ENCODE peak calls at places on chromosome 2, in ten cellular contexts. M, W, I, L, E, F, K, P, J and Q are unnamed samples. For H3K4me1, the result is how much of the 10 kb centered on the place peaks cover.

GRCh38 chr2:235511187-235511661 is 17.4 kb downstream of the AGAP1 start:
- DNase-seq in M (no peak), W (no peak), I (no peak), L (no peak), E (no peak), F (peak), K (no peak), P (peak), J (no peak), Q (no peak)

GRCh38 chr2:136072616-136073015 is 45.3 kb downstream of the CXCR4 start:
- DNase-seq in M (no peak), W (no peak), I (no peak), L (no peak), E (no peak), F (no peak), K (no peak), P (peak), J (no peak), Q (no peak)

GRCh38 chr2:2180446-2180845 is 150.6 kb downstream of the MYT1L start:
- DNase-seq in M (no peak), W (no peak), I (no peak), L (no peak), E (no peak), F (no peak), K (no peak), P (no peak), J (no peak), Q (no peak)

GRCh38 chr2:60042023-60042422 is 511.4 kb downstream of the BCL11A start:
- DNase-seq in M (no peak), W (no peak), I (no peak), L (no peak), E (no peak), F (no peak), K (no peak), P (no peak), J (no peak), Q (no peak)

GRCh38 chr2:20592106-20593071 is 58.5 kb downstream of the HS1BP3 start:
- DNase-seq in M (peak), W (peak), I (peak), L (no peak), E (peak), F (no peak), K (peak), P (no peak), J (no peak), Q (no peak)

GRCh38 chr2:238322001-238322411 is 1.7 kb downstream of the TRAF3IP1 start:
- DNase-seq in M (no peak), W (no peak), I (peak), L (no peak), E (no peak), F (no peak), K (peak), P (no peak), J (no peak), Q (no peak)

GRCh38 chr2:231297108-231297908 is 98.2 kb upstream of the B3GNT7 start:
- DNase-seq in M (no peak), W (peak), I (peak), L (peak), E (no peak), F (peak), K (peak), P (peak), J (peak), Q (peak)

GRCh38 chr2:88265352-88265960 is 95.3 kb downstream of the THNSL2 start:
- DNase-seq in M (no peak), W (no peak), I (no peak), L (no peak), E (no peak), F (peak), K (no peak), P (no peak), J (no peak), Q (no peak)

GRCh38 chr2:95138702-95139101 is 17.1 kb upstream of the MRPS5 start:
- DNase-seq in M (no peak), W (no peak), I (no peak), L (no peak), E (no peak), F (no peak), K (no peak), P (no peak), J (no peak), Q (no peak)

GRCh38 chr2:170144758-170145157 is 33.2 kb upstream of the MYO3B start:
- DNase-seq in M (no peak), W (no peak), I (no peak), L (no peak), E (no peak), F (no peak), K (no peak), P (peak), J (no peak), Q (no peak)

GRCh38 chr2:111662039-111662740 is 221.8 kb downstream of the ANAPC1 start:
- DNase-seq in M (no peak), W (no peak), I (no peak), L (no peak), E (no peak), F (peak), K (no peak), P (no peak), J (no peak), Q (no peak)

GRCh38 chr2:200966770-200967169 is 3.3 kb upstream of the ORC2 start:
- DNase-seq in M (no peak), W (no peak), I (no peak), L (no peak), E (no peak), F (peak), K (no peak), P (no peak), J (no peak), Q (peak)

GRCh38 chr2:239313251-239313650 is 87.6 kb downstream of the HDAC4 start:
- DNase-seq in M (peak), W (no peak), I (peak), L (no peak), E (peak), F (no peak), K (peak), P (no peak), J (no peak), Q (no peak)

GRCh38 chr2:239025081-239025801 is 177.4 kb downstream of the TWIST2 start:
- DNase-seq in M (no peak), W (no peak), I (peak), L (no peak), E (peak), F (peak), K (no peak), P (no peak), J (no peak), Q (no peak)

GRCh38 chr2:234300932-234301823 is 195.7 kb downstream of the ARL4C start:
- DNase-seq in M (no peak), W (no peak), I (no peak), L (no peak), E (no peak), F (no peak), K (no peak), P (no peak), J (no peak), Q (no peak)

GRCh38 chr2:128306081-128306930 is 12.4 kb downstream of the HS6ST1 start:
- DNase-seq in M (peak), W (peak), I (peak), L (peak), E (peak), F (peak), K (peak), P (peak), J (peak), Q (peak)

GRCh38 chr2:57373530-57373929 is 673.1 kb upstream of the VRK2 start:
- DNase-seq in M (no peak), W (no peak), I (no peak), L (no peak), E (no peak), F (peak), K (no peak), P (no peak), J (no peak), Q (no peak)

GRCh38 chr2:220586980-220587549 is 959.6 kb downstream of the SLC4A3 start:
- DNase-seq in M (no peak), W (no peak), I (no peak), L (no peak), E (no peak), F (peak), K (no peak), P (no peak), J (no peak), Q (no peak)

GRCh38 chr2:204705243-204705971 is 160.1 kb downstream of the PARD3B start:
- DNase-seq in M (no peak), W (no peak), I (no peak), L (no peak), E (no peak), F (peak), K (no peak), P (peak), J (no peak), Q (no peak)

GRCh38 chr2:65382776-65383357 is 49.5 kb downstream of the SPRED2 start:
- DNase-seq in M (peak), W (peak), I (peak), L (no peak), E (peak), F (peak), K (peak), P (peak), J (peak), Q (peak)

GRCh38 chr2:12852135-12852534 is 135.4 kb downstream of the TRIB2 start:
- DNase-seq in M (no peak), W (no peak), I (no peak), L (no peak), E (no peak), F (no peak), K (no peak), P (no peak), J (no peak), Q (no peak)

GRCh38 chr2:36727586-36727985 is 31.1 kb downstream of the VIT start:
- DNase-seq in M (no peak), W (no peak), I (no peak), L (no peak), E (no peak), F (no peak), K (no peak), P (no peak), J (no peak), Q (no peak)

GRCh38 chr2:145980318-145980717 is 1460.4 kb upstream of the ZEB2 start:
- DNase-seq in M (no peak), W (no peak), I (no peak), L (no peak), E (no peak), F (no peak), K (no peak), P (no peak), J (no peak), Q (no peak)

GRCh38 chr2:236176951-236177350 is 8.8 kb upstream of the GBX2 start:
- DNase-seq in M (no peak), W (no peak), I (peak), L (no peak), E (no peak), F (no peak), K (no peak), P (no peak), J (no peak), Q (no peak)

DNA sequence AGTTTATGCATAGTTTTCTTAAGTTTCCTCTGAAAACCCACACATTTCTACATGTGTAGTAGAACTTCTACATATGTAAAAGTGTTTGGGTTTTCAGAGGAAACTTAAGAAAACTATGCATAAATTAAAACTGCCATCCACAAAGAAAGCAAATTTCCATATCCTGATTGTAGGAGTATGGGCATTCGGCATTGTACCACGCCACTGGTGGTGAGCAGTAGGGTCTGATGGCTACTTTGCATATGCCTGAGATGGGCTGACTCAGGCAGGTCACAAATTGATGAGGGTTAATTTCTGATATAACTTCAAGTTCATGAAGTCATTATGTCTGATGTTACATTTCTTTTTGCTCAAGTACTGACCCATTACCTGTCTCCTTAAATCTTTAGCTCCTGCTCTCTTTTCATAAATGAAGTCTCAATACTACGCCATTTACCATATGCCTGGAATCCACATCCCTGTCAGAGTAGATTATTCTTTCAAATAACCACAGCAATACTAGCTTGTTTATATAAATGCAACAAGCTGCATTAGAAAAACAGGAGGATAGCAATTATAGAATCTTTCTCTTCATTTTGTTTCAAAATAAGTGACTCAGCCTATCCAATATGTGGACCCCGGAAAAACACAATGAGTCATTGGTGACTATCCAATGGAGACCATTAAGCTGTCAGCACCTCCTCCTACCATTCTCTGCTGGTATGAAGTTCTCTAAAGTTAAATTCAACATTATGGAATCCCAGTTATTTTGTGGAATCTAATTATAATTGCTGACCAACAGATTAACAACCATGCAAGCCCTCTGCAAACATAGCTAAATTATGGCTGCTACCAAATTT is 355.2 kb upstream of the UBE2E3 start:
- DNase-seq in M (no peak), W (no peak), I (no peak), L (no peak), E (no peak), F (peak), K (no peak), P (no peak), J (no peak), Q (no peak)
- H3K27ac ChIP-seq in M (no peak), W (no peak), I (no peak), L (no peak), E (no peak), F (no peak), K (no peak), P (no peak), J (no peak), Q (no peak)

DNA sequence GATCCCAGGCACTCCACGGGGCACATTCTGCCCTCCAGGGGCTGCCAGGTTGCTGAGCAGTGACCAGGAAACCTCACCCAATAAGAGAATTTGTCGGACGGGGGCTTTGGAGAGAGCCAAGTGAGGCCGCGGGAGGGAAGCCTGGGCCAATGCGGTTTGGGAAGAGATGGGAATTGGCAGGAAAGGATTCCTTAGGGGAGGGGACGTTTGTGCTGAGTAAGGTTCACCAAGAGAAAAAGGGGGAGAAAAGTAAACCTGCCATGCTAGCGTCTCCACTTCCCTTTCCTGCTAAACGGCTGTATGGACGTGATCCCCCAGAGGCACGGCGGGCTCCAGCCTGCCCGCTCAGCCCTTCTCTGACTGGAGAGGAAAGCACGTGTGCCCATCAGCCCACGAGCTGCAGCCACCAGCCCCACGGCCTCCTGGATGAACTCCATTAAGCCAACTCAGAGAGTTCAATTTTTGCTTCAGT is 194.4 kb upstream of the ID2 start:
- DNase-seq in M (no peak), W (no peak), I (peak), L (peak), E (peak), F (no peak), K (no peak), P (no peak), J (no peak), Q (no peak)
- H3K4me3 ChIP-seq in M (no peak), W (no peak), I (no peak), L (no peak), E (no peak), F (no peak), K (peak), P (no peak), J (no peak), Q (no peak)

GRCh38 chr2:217901826-217902225 is 101.0 kb downstream of the TNS1 start:
- DNase-seq in M (no peak), W (peak), I (peak), L (no peak), E (peak), F (peak), K (no peak), P (peak), J (peak), Q (no peak)
- H3K4me1 ChIP-seq in M (half or more), W (half or more), I (half or more), L (under half), E (half or more), F (under half), K (half or more), P (half or more), J (half or more), Q (under half)

GRCh38 chr2:109455731-109456691 is 157.8 kb downstream of the SEPTIN10 start:
- DNase-seq in M (no peak), W (no peak), I (peak), L (no peak), E (peak), F (no peak), K (no peak), P (peak), J (no peak), Q (no peak)
- H3K27ac ChIP-seq in M (no peak), W (no peak), I (no peak), L (no peak), E (peak), F (no peak), K (no peak), P (peak), J (no peak), Q (no peak)

GRCh38 chr2:101473911-101474751 is 781 bp downstream of the RFX8 start:
- DNase-seq in M (no peak), W (peak), I (peak), L (peak), E (peak), F (peak), K (peak), P (peak), J (peak), Q (no peak)
- H3K4me3 ChIP-seq in M (peak), W (peak), I (peak), L (peak), E (peak), F (peak), K (peak), P (peak), J (peak), Q (no peak)

GRCh38 chr2:62304429-62305417 is 108.8 kb downstream of the B3GNT2 start:
- DNase-seq in M (peak), W (peak), I (no peak), L (peak), E (peak), F (peak), K (peak), P (peak), J (peak), Q (no peak)

GRCh38 chr2:62303818-62304217 is 107.9 kb downstream of the B3GNT2 start:
- DNase-seq in M (no peak), W (no peak), I (no peak), L (no peak), E (no peak), F (no peak), K (no peak), P (no peak), J (no peak), Q (no peak)

GRCh38 chr2:62305421-62306176 is 109.7 kb downstream of the B3GNT2 start:
- DNase-seq in M (no peak), W (no peak), I (no peak), L (no peak), E (no peak), F (no peak), K (no peak), P (peak), J (no peak), Q (no peak)

GRCh38 chr2:62300925-62301324 is 105.0 kb downstream of the B3GNT2 start:
- DNase-seq in M (no peak), W (no peak), I (no peak), L (no peak), E (no peak), F (no peak), K (no peak), P (no peak), J (no peak), Q (no peak)

DNA sequence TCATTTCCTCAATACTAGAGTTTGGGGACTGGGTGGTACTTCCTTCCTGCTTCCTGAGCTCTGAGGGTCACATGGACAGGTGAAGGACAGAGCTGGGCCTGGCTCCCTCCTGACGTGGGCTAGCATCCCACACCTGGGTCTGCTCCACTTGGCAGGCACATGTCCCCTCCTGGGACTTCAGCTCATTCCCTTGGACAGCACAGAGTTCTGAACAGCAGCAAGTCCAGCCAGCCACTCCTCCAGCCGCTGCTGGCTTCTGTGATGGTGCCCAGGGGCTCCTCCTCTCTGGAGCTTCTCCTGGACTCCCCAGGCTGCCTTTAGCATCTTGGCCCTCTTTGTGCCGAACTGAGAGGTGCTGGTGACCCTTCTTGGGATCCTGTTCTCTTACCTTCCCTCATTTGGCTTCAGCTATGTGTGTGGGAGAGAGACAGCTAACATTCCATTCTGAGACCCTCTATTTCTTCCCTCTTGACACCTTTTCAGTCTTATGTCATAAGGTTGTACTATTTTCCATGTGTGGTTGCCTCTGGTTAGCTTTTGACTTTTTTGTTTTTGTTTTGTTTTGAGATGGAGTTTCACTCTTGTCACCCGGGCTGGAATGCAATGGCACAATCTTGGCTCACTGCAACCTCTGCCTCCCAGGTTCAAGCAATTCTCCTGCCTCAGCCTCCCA is 107.0 kb downstream of the B3GNT2 start:
- DNase-seq in M (no peak), W (no peak), I (no peak), L (no peak), E (no peak), F (no peak), K (no peak), P (no peak), J (no peak), Q (no peak)
- H3K4me1 ChIP-seq in M (under half), W (under half), I (under half), L (under half), E (under half), F (under half), K (under half), P (under half), J (under half), Q (under half)

DNA sequence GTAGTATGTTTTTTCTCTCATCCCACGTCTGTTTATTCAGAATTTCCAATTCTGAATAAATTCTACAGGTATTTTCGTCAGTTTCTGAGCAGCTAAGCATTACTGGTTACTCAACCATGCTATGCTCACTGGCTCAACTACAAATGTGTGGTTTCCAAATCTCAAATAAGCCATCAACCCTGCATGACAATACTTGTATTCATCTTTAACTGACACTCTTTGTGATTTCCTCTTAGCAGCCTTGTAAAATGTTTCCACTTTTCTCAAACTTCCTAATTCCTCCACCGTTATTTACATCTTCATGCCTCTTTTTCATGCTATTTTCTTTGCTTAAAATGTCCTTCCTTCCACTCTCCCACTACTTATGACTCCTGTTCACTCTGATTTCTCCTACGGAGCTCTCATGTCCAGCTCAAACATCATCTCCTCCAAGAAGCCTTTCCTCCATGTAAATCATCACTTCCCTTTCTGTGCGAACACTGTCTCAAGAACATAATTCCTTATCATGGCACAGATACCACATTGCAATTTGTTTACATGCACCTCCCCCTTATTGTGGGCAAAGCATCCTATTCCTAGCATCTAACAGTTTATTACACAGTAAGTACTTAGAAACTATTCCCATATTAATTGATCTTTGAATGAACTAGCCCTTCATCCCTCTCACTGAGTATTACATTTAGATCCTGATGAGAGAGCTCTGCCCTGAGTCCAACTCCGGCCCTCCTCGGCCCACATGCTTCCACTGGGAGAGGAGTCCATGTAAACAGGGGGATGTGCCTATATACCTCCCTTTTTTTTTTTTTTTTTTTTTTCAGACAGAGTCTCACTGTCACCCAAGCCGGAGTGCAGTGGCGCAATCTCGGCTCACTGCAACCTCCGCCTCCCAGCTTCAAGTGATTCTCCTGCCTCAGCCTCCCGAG is 10.4 kb downstream of the CCDC88A start:
- DNase-seq in M (no peak), W (no peak), I (no peak), L (no peak), E (no peak), F (peak), K (no peak), P (no peak), J (no peak), Q (no peak)
- H3K27ac ChIP-seq in M (no peak), W (no peak), I (no peak), L (no peak), E (no peak), F (no peak), K (no peak), P (no peak), J (no peak), Q (no peak)